ENCODE peak calls at places on chromosomes 16 and 17, in four cellular contexts. W is IMR-90; D is right cardiac atrium; N is effector memory CD4-positive, alpha-beta T cell. F is an unnamed sample.

GRCh38 chr16:47774661-47775060 is 313.5 kb downstream of the PHKB start:
- DNase-seq in W (peak; percentile 52), D (no peak), N (no peak), F (peak; percentile 36)

GRCh38 chr17:21678451-21679081 is 13.8 kb upstream of the KCNJ18 start:
- DNase-seq in N (no peak), D (no peak), W (no peak), F (no peak)

GRCh38 chr17:52170963-52171572 is 12.6 kb upstream of the CA10 start:
- DNase-seq in N (no peak), W (no peak), D (no peak), F (no peak)

GRCh38 chr17:72790194-72790593 is 302.3 kb downstream of the SLC39A11 start:
- DNase-seq in D (no peak), W (no peak), N (no peak), F (no peak)

GRCh38 chr17:43176119-43176570 is 5.1 kb downstream of the NBR1 start:
- DNase-seq in D (no peak), W (no peak), N (no peak), F (peak; percentile 6)

GRCh38 chr17:77786740-77787505 is 171.6 kb upstream of the TNRC6C start:
- DNase-seq in D (no peak), W (no peak), N (no peak), F (no peak)

GRCh38 chr17:8991514-8992285 is 26.2 kb upstream of the PIK3R5 start:
- DNase-seq in D (peak; percentile 57), N (peak; percentile 31), W (peak; percentile 57), F (peak; percentile 59)

GRCh38 chr16:49489686-49490320 is 116.2 kb downstream of the C16orf78 start:
- DNase-seq in W (no peak), N (no peak), D (no peak), F (no peak)

GRCh38 chr17:48757524-48757961 is 29.0 kb upstream of the HOXB13 start:
- DNase-seq in W (no peak), D (no peak), N (no peak), F (no peak)

GRCh38 chr16:57648125-57648524 is 19.7 kb downstream of the ADGRG1 start:
- DNase-seq in D (no peak), N (no peak), W (no peak), F (no peak)

GRCh38 chr17:80457236-80457856 is 19.1 kb downstream of the NPTX1 start:
- DNase-seq in D (no peak), N (no peak), W (no peak), F (no peak)

GRCh38 chr17:1031711-1032110 is 34.8 kb downstream of the TIMM22 start:
- DNase-seq in N (no peak), W (no peak), D (peak; percentile 77), F (peak; percentile 32)

GRCh38 chr16:46817961-46818360 is 13.0 kb downstream of the C16orf87 start:
- DNase-seq in D (no peak), N (no peak), W (peak; percentile 52), F (peak; percentile 33)

GRCh38 chr16:29710227-29711219 is 31.5 kb downstream of the QPRT start:
- DNase-seq in N (no peak), D (no peak), W (peak; percentile 79), F (peak; percentile 79)

GRCh38 chr16:58236231-58236690 is 38.4 kb upstream of the CSNK2A2 start:
- DNase-seq in W (peak; percentile 51), D (peak; percentile 76), N (peak; percentile 41), F (peak; percentile 48)

GRCh38 chr17:19249681-19250080 is 12.5 kb downstream of the EPN2 start:
- DNase-seq in D (no peak), N (no peak), W (no peak), F (peak; percentile 60)

GRCh38 chr17:66995944-66996343 is 31.4 kb downstream of the CACNG4 start:
- DNase-seq in N (no peak), W (no peak), D (no peak), F (no peak)

GRCh38 chr17:8862213-8863056 is 5.0 kb downstream of the PIK3R6 start:
- DNase-seq in D (no peak), W (no peak), N (no peak), F (no peak)

GRCh38 chr17:73304971-73305786 is 6.6 kb downstream of the CDC42EP4 start:
- DNase-seq in D (peak; percentile 87), W (peak; percentile 78), N (no peak), F (peak; percentile 85)

GRCh38 chr17:27861979-27862378 is 31.2 kb downstream of the LYRM9 start:
- DNase-seq in N (no peak), W (no peak), D (no peak), F (no peak)

GRCh38 chr16:69049146-69049545 is 56.3 kb upstream of the HAS3 start:
- DNase-seq in N (no peak), D (no peak), W (peak; percentile 80), F (peak; percentile 44)

GRCh38 chr16:50562657-50563056 is 14.5 kb downstream of the NKD1 start:
- DNase-seq in N (no peak), D (no peak), W (no peak), F (no peak)

GRCh38 chr17:44541884-44542581 is 15.3 kb upstream of the FZD2 start:
- DNase-seq in D (no peak), W (no peak), N (no peak), F (no peak)

GRCh38 chr16:19380316-19380715 is 37.4 kb upstream of the TMC5 start:
- DNase-seq in D (no peak), W (no peak), N (no peak), F (no peak)

GRCh38 chr16:54407596-54407995 is 121.0 kb upstream of the IRX3 start:
- DNase-seq in N (no peak), D (no peak), W (peak; percentile 1), F (peak; percentile 9)

GRCh38 chr16:54346046-54346445 is 59.5 kb upstream of the IRX3 start:
- DNase-seq in N (no peak), W (no peak), D (no peak), F (peak; percentile 69)

GRCh38 chr16:81593481-81593880 is 148.9 kb downstream of the CMIP start:
- DNase-seq in W (no peak), N (no peak), D (no peak), F (no peak)

GRCh38 chr16:56671706-56672105 is 2.1 kb downstream of the MT1H start:
- DNase-seq in W (peak; percentile 44), N (no peak), D (no peak), F (no peak)

GRCh38 chr16:77298638-77299360 is 99.6 kb downstream of the SYCE1L start:
- DNase-seq in W (peak; percentile 88), N (no peak), D (peak; percentile 53), F (peak; percentile 92)

GRCh38 chr16:67115649-67116048 is 5.9 kb downstream of the PHAF1 start:
- DNase-seq in W (peak; percentile 95), D (no peak), N (no peak), F (peak; percentile 78)

GRCh38 chr16:50469121-50469743 is 79.0 kb upstream of the NKD1 start:
- DNase-seq in D (no peak), W (no peak), N (no peak), F (no peak)

GRCh38 chr17:68600123-68600880 is 865 bp downstream of the FAM20A start:
- DNase-seq in W (no peak), D (peak; percentile 50), N (no peak), F (no peak)

GRCh38 chr16:72921620-72922019 is 126.3 kb downstream of the ZFHX3 start:
- DNase-seq in D (peak; percentile 45), N (no peak), W (peak; percentile 32), F (peak; percentile 57)

DNA sequence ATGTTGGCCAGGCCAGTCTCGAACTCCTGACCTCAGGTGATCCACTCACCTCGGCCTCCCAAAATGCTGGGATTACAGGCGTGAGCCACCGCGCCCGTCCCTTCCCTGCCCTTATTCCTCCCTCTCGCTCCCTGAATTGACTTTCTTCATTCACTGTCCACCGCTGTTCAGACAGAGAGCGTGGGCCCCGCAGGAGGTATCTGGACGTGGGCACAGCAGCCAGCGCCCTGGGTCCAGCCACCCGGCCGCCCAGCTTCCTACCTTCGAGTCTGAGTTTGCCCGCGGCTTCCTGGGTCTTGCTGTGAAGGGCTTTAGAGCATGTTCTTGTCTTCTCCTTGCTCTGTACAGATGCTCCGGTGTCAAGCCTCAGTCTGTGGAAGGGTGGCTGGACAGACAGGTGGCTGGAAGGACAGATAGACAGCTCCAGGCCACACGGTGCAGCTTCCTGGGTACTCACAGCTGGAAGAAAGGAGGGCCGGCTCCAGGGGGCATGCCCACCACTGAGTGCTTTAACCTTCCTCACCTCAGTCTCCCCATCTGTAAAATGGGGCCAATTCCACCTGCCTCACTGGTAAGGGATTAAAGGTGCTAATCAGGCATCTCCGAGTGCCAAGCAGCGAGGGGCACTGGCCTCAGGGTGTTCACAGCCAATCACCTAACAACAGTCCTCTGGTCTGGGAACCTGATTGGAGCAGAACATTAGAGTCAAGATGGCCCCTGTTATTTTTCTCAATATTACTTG is 13.6 kb downstream of the RHBDF2 start:
- DNase-seq in D (no peak), W (no peak), N (no peak), F (no peak)
- H3K4me3 ChIP-seq in D (no peak overlapping the region), W (no peak overlapping the region), N (no peak overlapping the region), F (no peak overlapping the region)

GRCh38 chr17:81931557-81932332 is 4.2 kb upstream of the MAFG start:
- DNase-seq in W (no peak), D (no peak), N (no peak), F (no peak)

GRCh38 chr17:81934098-81934757 is 2.9 kb downstream of the PYCR1 start:
- DNase-seq in N (no peak), D (no peak), W (no peak), F (no peak)

GRCh38 chr17:81932333-81932983 is 4.6 kb downstream of the PYCR1 start:
- DNase-seq in D (no peak), W (no peak), N (no peak), F (no peak)

GRCh38 chr17:81934850-81935708 is 2.0 kb downstream of the PYCR1 start:
- DNase-seq in N (no peak), D (no peak), W (no peak), F (no peak)

DNA sequence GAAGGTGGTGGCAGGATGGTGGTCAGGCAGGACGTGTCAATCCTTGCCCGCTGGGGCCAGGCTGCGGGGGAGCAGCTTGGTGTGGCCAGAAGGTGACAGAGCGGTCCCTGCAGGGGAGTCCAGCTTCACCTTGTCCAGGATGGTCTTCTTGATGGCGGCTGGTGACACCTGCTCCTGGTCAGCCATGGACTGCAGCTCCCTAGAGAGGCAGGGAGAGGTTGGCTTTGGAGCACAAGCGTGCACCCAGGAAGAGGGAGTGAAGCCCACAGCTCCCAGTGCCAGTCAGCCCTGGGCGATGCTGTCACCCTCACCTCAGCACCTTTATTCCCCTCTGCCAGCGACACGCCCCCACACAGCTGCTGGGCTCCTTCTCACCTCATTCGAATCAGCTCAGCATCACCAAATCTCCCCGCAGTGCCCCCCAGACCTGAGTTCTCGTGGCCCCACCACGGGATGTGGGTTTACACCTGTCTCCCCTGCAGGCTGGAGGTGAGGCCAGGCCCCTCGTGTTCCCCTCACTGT is 3.9 kb downstream of the PYCR1 start:
- DNase-seq in W (no peak), D (no peak), N (no peak), F (no peak)
- H3K4me3 ChIP-seq in W (no peak overlapping the region), D (no peak overlapping the region), N (no peak overlapping the region), F (no peak overlapping the region)

GRCh38 chr16:31186930-31187807 is 7.2 kb downstream of the FUS start:
- DNase-seq in W (no peak), D (no peak), N (no peak), F (no peak)

GRCh38 chr16:31183432-31184428 is 3.8 kb downstream of the FUS start:
- DNase-seq in N (no peak), W (no peak), D (no peak), F (no peak)

GRCh38 chr16:31186176-31186575 is 6.2 kb downstream of the FUS start:
- DNase-seq in W (no peak), N (no peak), D (no peak), F (no peak)

GRCh38 chr16:31185339-31185738 is 5.4 kb downstream of the FUS start:
- DNase-seq in W (no peak), D (no peak), N (no peak), F (no peak)

GRCh38 chr16:31184888-31185287 is 4.9 kb downstream of the FUS start:
- DNase-seq in W (no peak), N (no peak), D (no peak), F (no peak)
- H3K4me3 ChIP-seq in W (no peak overlapping the region), N (no peak overlapping the region), D (no peak overlapping the region), F (no peak overlapping the region)

GRCh38 chr16:12458591-12459400 is 344.9 kb downstream of the CPPED1 start:
- DNase-seq in D (peak; percentile 36), N (no peak), W (no peak), F (peak; percentile 7)
- H3K4me3 ChIP-seq in D (no peak overlapping the region), N (no peak overlapping the region), W (no peak overlapping the region), F (no peak overlapping the region)